ENCODE peak calls at places on chromosome 9, in nine cellular contexts. F is breast epithelium, U is NCI-H774, S is aorta, Y is RWPE1, K is D341Med, I is astrocyte of the spinal cord, N is choroid plexus epithelial cell, O is mesenchymal stem cell. Z is an unnamed sample.

GRCh38 chr9:22044583-22044982 is 35.5 kb upstream of the CDKN2B start:
- DNase-seq in I (peak; percentile 84), S (no peak), O (peak; percentile 55), F (no peak), Y (peak; percentile 69), U (no peak), N (peak; percentile 86), K (no peak), Z (no peak)

GRCh38 chr9:133421615-133422542 is at the start of gene ADAMTS13:
- DNase-seq in S (no peak), U (no peak), I (no peak), K (no peak), N (peak; percentile 21), F (no peak), O (peak; percentile 47), Y (no peak), Z (no peak)

GRCh38 chr9:97969014-97969413 is 14.1 kb upstream of the ANP32B start:
- DNase-seq in I (no peak), Y (no peak), F (no peak), S (no peak), O (no peak), U (no peak), K (no peak), N (no peak), Z (no peak)

GRCh38 chr9:18721267-18722079 is 247.5 kb downstream of the ADAMTSL1 start:
- DNase-seq in S (no peak), Y (no peak), N (no peak), F (no peak), O (no peak), K (no peak), I (no peak), U (peak; percentile 53), Z (no peak)

GRCh38 chr9:722388-722980 is 119.0 kb upstream of the DMRT1 start:
- DNase-seq in K (no peak), F (no peak), N (no peak), S (no peak), U (no peak), Y (no peak), I (no peak), O (no peak), Z (no peak)

GRCh38 chr9:133658442-133659431 is 22.6 kb downstream of the DBH start:
- DNase-seq in F (no peak), I (peak; percentile 40), Y (peak; percentile 82), S (no peak), N (peak; percentile 56), K (no peak), U (peak; percentile 29), O (peak; percentile 31), Z (peak; percentile 88)

GRCh38 chr9:14133394-14133793 is 180.5 kb downstream of the NFIB start:
- DNase-seq in S (no peak), I (no peak), U (no peak), Y (no peak), N (no peak), O (no peak), F (no peak), K (no peak), Z (no peak)

GRCh38 chr9:70494221-70494620 is 79.8 kb upstream of the KLF9 start:
- DNase-seq in N (no peak), U (no peak), Y (no peak), O (no peak), S (no peak), K (no peak), F (no peak), I (no peak), Z (no peak)

GRCh38 chr9:4986291-4986690 is 1.2 kb downstream of the JAK2 start:
- DNase-seq in S (no peak), U (no peak), Y (no peak), I (peak; percentile 57), O (peak; percentile 45), N (peak; percentile 31), K (no peak), F (no peak), Z (no peak)

Z was measured in posterior vena cava.